ENCODE peak calls at places on chromosomes 11 and 22, in ten cellular contexts. B is HCT116, H is A549, F is endothelial cell of umbilical vein, G is K562, V is H1, R is WTC11, I is HepG2, C is SK-N-SH, X is GM12878. L is an unnamed sample.

GRCh38 chr11:3041699-3042098 is 15.5 kb downstream of the CARS1 start:
- DNase-seq in B (no peak), H (no peak), F (no peak), G (no peak), V (no peak), R (no peak), I (no peak), C (no peak), X (no peak), L (no peak)

GRCh38 chr11:75896843-75897419 is 81.9 kb downstream of the UVRAG start:
- DNase-seq in B (peak; percentile 12), H (peak; percentile 25), F (peak; percentile 63), G (peak; percentile 22), V (no peak), R (no peak), I (peak; percentile 35), C (peak; percentile 44), X (no peak), L (peak; percentile 61)

GRCh38 chr11:78424334-78425270 is 7.0 kb upstream of the GAB2 start:
- DNase-seq in B (no peak), H (no peak), F (peak; percentile 44), G (no peak), V (no peak), R (no peak), I (no peak), C (peak; percentile 59), X (peak; percentile 70), L (peak; percentile 84)

GRCh38 chr11:9527481-9528140 is 45.9 kb upstream of the WEE1 start:
- DNase-seq in B (peak; percentile 22), H (no peak), F (peak; percentile 96), G (no peak), V (no peak), R (no peak), I (no peak), C (no peak), X (no peak), L (no peak)

GRCh38 chr11:11025087-11025486 is 167.2 kb upstream of the ZBED5 start:
- DNase-seq in B (no peak), H (no peak), F (peak; percentile 34), G (no peak), V (no peak), R (no peak), I (no peak), C (no peak), X (no peak), L (peak; percentile 15)

GRCh38 chr22:26502688-26503561 is 9.3 kb downstream of the TFIP11 start:
- DNase-seq in B (no peak), H (no peak), F (peak; percentile 64), G (no peak), V (no peak), R (peak; percentile 73), I (no peak), C (peak; percentile 59), X (no peak), L (peak; percentile 94)

GRCh38 chr11:116601734-116602636 is 170.8 kb downstream of the BUD13 start:
- DNase-seq in B (no peak), H (no peak), F (peak; percentile 53), G (no peak), V (no peak), R (no peak), I (no peak), C (no peak), X (no peak), L (peak; percentile 53)

GRCh38 chr11:108343714-108344113 is 120.8 kb downstream of the ATM start:
- DNase-seq in B (no peak), H (no peak), F (no peak), G (no peak), V (no peak), R (no peak), I (no peak), C (no peak), X (no peak), L (no peak)

GRCh38 chr11:95968585-95968984 is 44.7 kb upstream of the MTMR2 start:
- DNase-seq in B (no peak), H (no peak), F (peak; percentile 13), G (no peak), V (no peak), R (no peak), I (no peak), C (no peak), X (no peak), L (peak; percentile 14)

GRCh38 chr11:69721061-69721460 is 17.2 kb upstream of the FGF19 start:
- DNase-seq in B (no peak), H (no peak), F (no peak), G (no peak), V (no peak), R (no peak), I (no peak), C (no peak), X (no peak), L (no peak)

GRCh38 chr22:46111645-46112306 is 38.5 kb upstream of the PPARA start:
- DNase-seq in B (no peak), H (no peak), F (no peak), G (no peak), V (no peak), R (peak; percentile 34), I (no peak), C (no peak), X (no peak), L (peak; percentile 27)

GRCh38 chr11:117658809-117659208 is 138.2 kb downstream of the DSCAML1 start:
- DNase-seq in B (no peak), H (no peak), F (no peak), G (no peak), V (no peak), R (no peak), I (no peak), C (no peak), X (no peak), L (no peak)

GRCh38 chr11:19243143-19243542 is 2.4 kb upstream of the E2F8 start:
- DNase-seq in B (no peak), H (no peak), F (no peak), G (no peak), V (no peak), R (no peak), I (no peak), C (no peak), X (no peak), L (no peak)

GRCh38 chr11:67458266-67458665 is 3.1 kb downstream of the CABP4 start:
- DNase-seq in B (no peak), H (no peak), F (no peak), G (no peak), V (no peak), R (no peak), I (no peak), C (no peak), X (no peak), L (no peak)
- TF ChIP-seq MAX in B (no peak), H (no peak), F (no peak), G (no peak), V (no peak), R (no peak), I (no peak), C (no peak), X (no peak), L (no peak)

DNA sequence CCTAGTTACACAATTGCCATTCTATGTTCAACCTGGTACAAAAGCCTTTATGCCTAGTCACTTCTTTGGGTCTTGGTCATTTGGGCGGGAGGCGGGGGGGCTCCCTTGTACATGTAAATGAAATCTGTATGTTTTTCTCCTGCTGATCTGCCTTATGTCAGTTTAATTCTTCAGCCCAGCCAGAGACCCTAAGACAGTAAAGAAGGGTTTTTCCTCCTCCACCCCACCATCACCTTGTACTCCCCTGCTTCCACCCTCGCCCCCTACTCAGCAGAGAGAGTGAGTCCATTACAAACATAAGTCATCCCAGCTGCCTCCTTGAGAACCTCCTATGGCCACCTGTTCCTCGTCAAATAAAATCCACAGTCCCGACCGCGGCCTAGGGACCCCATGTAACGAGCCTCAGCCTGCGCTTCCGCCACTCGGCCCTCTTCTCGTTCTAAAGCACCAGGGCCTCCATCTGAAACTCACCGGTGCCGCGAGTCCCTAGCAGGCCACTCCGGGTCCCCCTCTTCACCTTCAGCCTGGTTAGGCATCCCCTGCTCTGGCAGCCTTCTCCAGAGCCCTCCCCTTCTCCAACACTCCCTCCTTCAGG is 2.3 kb upstream of the SSTR3 start:
- DNase-seq in B (no peak), H (no peak), F (no peak), G (no peak), V (no peak), R (no peak), I (no peak), C (no peak), X (no peak), L (no peak)
- TF ChIP-seq MAX in B (no peak), H (no peak), F (no peak), G (no peak), V (no peak), R (no peak), I (no peak), C (no peak), X (no peak), L (no peak)

GRCh38 chr11:12121011-12121410 is 10.6 kb downstream of the MICAL2 start:
- DNase-seq in B (no peak), H (no peak), F (no peak), G (no peak), V (no peak), R (no peak), I (no peak), C (no peak), X (no peak), L (no peak)

GRCh38 chr11:12118940-12119339 is 8.6 kb downstream of the MICAL2 start:
- DNase-seq in B (no peak), H (no peak), F (no peak), G (no peak), V (no peak), R (no peak), I (no peak), C (no peak), X (no peak), L (peak; percentile 66)

GRCh38 chr11:12121504-12121903 is 11.1 kb downstream of the MICAL2 start:
- DNase-seq in B (no peak), H (no peak), F (no peak), G (no peak), V (no peak), R (no peak), I (no peak), C (no peak), X (no peak), L (no peak)

GRCh38 chr11:12120031-12121008 is 9.9 kb downstream of the MICAL2 start:
- DNase-seq in B (no peak), H (no peak), F (no peak), G (no peak), V (no peak), R (no peak), I (peak; percentile 25), C (no peak), X (no peak), L (no peak)

GRCh38 chr11:12119502-12119901 is 9.1 kb downstream of the MICAL2 start:
- DNase-seq in B (no peak), H (no peak), F (no peak), G (no peak), V (no peak), R (no peak), I (no peak), C (no peak), X (no peak), L (no peak)
- TF ChIP-seq MAX in B (peak; percentile 8), H (no peak), F (no peak), G (no peak), V (no peak), R (no peak), I (no peak), C (no peak), X (no peak), L (no peak)

DNA sequence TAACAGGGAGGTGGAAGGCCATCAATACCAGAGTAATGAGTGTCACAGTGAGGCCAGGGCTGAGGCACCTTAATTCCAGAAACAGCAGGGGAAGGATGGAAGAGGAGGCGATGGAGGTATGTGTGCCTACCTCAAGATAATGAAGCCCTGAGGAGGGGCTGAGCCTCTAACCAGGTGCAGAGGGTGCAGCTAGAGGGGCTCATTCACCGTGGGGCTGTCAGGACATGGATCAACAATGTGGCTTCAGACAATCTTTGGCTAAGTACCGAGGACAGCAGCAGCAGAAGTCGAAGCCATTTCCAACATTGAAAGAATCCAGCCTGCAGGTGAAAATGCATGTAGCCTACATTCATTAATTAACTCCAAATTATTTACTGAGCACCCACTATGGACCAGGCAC is 205.7 kb upstream of the SNX19 start:
- DNase-seq in B (no peak), H (no peak), F (no peak), G (no peak), V (no peak), R (no peak), I (no peak), C (no peak), X (no peak), L (no peak)
- TF ChIP-seq MAX in B (no peak), H (no peak), F (no peak), G (no peak), V (no peak), R (no peak), I (no peak), C (no peak), X (no peak), L (no peak)